ENCODE peak calls at places on chromosomes 2 and 18, in ten cellular contexts. L is GM23338, H is AG04450, B is fibroblast of mammary gland, F is cardiac muscle cell, W is pancreas, P is hepatocyte, I is GM12865, J is heart left ventricle, Q is brain microvascular endothelial cell. T is an unnamed sample.

GRCh38 chr2:9231291-9232165 is 24.9 kb downstream of the ASAP2 start:
- DNase-seq in W (no peak), B (no peak), P (no peak), I (no peak), Q (no peak), L (no peak), H (no peak), F (no peak), J (no peak), T (no peak)

GRCh38 chr2:212686285-212686895 is 147.8 kb upstream of the ERBB4 start:
- DNase-seq in F (peak), Q (peak), B (peak), P (peak), H (peak), I (peak), L (peak), J (peak), W (peak), T (peak)

GRCh38 chr2:187500585-187501359 is 52.7 kb upstream of the CALCRL start:
- DNase-seq in B (peak), Q (peak), F (peak), P (peak), W (no peak), J (no peak), L (peak), I (peak), H (peak), T (no peak)

GRCh38 chr2:144942516-144943256 is 422.8 kb upstream of the ZEB2 start:
- DNase-seq in J (no peak), Q (peak), F (no peak), P (peak), L (no peak), H (no peak), B (peak), W (no peak), I (no peak), T (no peak)

GRCh38 chr2:128664499-128664971 is 345.9 kb upstream of the HS6ST1 start:
- DNase-seq in H (no peak), Q (no peak), J (no peak), P (no peak), L (peak), F (no peak), I (no peak), W (no peak), B (no peak), T (no peak)

GRCh38 chr2:98803747-98804650 is 73.1 kb upstream of the MGAT4A start:
- DNase-seq in I (no peak), H (no peak), W (peak), P (no peak), B (no peak), J (no peak), Q (no peak), F (no peak), L (no peak), T (no peak)

GRCh38 chr2:42036413-42036812 is 11.4 kb upstream of the PKDCC start:
- DNase-seq in Q (no peak), L (no peak), F (no peak), I (no peak), W (no peak), B (no peak), H (no peak), P (no peak), J (no peak), T (no peak)

GRCh38 chr18:58360324-58360723 is 268.6 kb downstream of the ALPK2 start:
- DNase-seq in H (no peak), W (no peak), J (no peak), I (no peak), L (no peak), F (no peak), Q (no peak), P (no peak), B (no peak), T (no peak)

GRCh38 chr18:11034816-11035215 is 114.6 kb downstream of the PIEZO2 start:
- DNase-seq in I (peak), P (no peak), J (no peak), W (no peak), H (no peak), L (no peak), F (no peak), Q (no peak), B (peak), T (no peak)

GRCh38 chr2:224036731-224037376 is 2.2 kb downstream of the SERPINE2 start:
- DNase-seq in J (no peak), W (no peak), B (peak), F (no peak), P (no peak), H (no peak), I (no peak), L (no peak), Q (no peak), T (no peak)

GRCh38 chr2:64326578-64327050 is 127.3 kb upstream of the LGALSL start:
- DNase-seq in W (no peak), H (no peak), L (no peak), F (no peak), Q (no peak), P (no peak), J (no peak), B (no peak), I (no peak), T (no peak)

GRCh38 chr18:62499263-62499650 is 23.6 kb upstream of the ZCCHC2 start:
- DNase-seq in I (no peak), Q (no peak), J (no peak), F (peak), L (no peak), W (no peak), B (no peak), H (no peak), P (no peak), T (no peak)

GRCh38 chr2:223081789-223082188 is 29.8 kb downstream of the KCNE4 start:
- DNase-seq in I (no peak), J (no peak), L (no peak), Q (no peak), B (peak), H (no peak), W (no peak), F (no peak), P (no peak), T (no peak)

GRCh38 chr2:31023550-31023949 is 114.7 kb downstream of the GALNT14 start:
- DNase-seq in F (no peak), H (no peak), L (no peak), W (no peak), P (no peak), I (no peak), Q (no peak), J (no peak), B (no peak), T (no peak)

GRCh38 chr2:223027442-223027841 is 24.5 kb upstream of the KCNE4 start:
- DNase-seq in P (peak), W (peak), J (no peak), H (no peak), L (no peak), I (no peak), Q (peak), B (peak), F (no peak), T (no peak)

GRCh38 chr2:705971-706511 is 28.8 kb upstream of the TMEM18 start:
- DNase-seq in P (no peak), L (no peak), H (no peak), Q (no peak), B (no peak), W (no peak), F (no peak), I (peak), J (no peak), T (no peak)

GRCh38 chr2:28447943-28448737 is 47.7 kb upstream of the PLB1 start:
- DNase-seq in L (no peak), Q (peak), B (peak), W (no peak), F (no peak), I (no peak), H (peak), J (no peak), P (no peak), T (no peak)

GRCh38 chr2:144660518-144661316 is 140.8 kb upstream of the ZEB2 start:
- DNase-seq in P (no peak), J (no peak), B (peak), F (no peak), H (no peak), Q (peak), I (no peak), L (no peak), W (no peak), T (no peak)

GRCh38 chr2:3071645-3072044 is 306.0 kb downstream of the EIPR1 start:
- DNase-seq in H (no peak), J (no peak), P (no peak), W (no peak), Q (no peak), L (no peak), I (no peak), F (no peak), B (no peak), T (no peak)

GRCh38 chr2:166240387-166241313 is 112.8 kb upstream of the SCN1A start:
- DNase-seq in W (no peak), H (no peak), L (no peak), F (no peak), J (no peak), I (no peak), Q (no peak), P (no peak), B (peak), T (no peak)

GRCh38 chr2:73759287-73759764 is 20.6 kb downstream of the DUSP11 start:
- DNase-seq in H (no peak), Q (peak), W (no peak), I (no peak), B (peak), J (peak), P (no peak), L (no peak), F (peak), T (peak)

GRCh38 chr2:43123981-43124666 is 102.3 kb downstream of the ZFP36L2 start:
- DNase-seq in Q (no peak), B (no peak), J (no peak), P (no peak), W (no peak), F (no peak), I (no peak), L (no peak), H (no peak), T (no peak)

GRCh38 chr2:237170017-237170416 is 84.3 kb downstream of the COPS8 start:
- DNase-seq in W (no peak), F (no peak), P (no peak), J (no peak), I (no peak), B (peak), H (no peak), L (no peak), Q (no peak), T (no peak)

GRCh38 chr2:155733091-155733870 is 599.2 kb downstream of the NR4A2 start:
- DNase-seq in F (no peak), Q (no peak), B (no peak), W (no peak), H (no peak), J (no peak), I (no peak), P (no peak), L (no peak), T (no peak)

GRCh38 chr2:36287363-36288275 is 68.0 kb upstream of the CRIM1 start:
- DNase-seq in Q (peak), P (no peak), B (peak), J (no peak), W (no peak), L (no peak), H (peak), I (no peak), F (no peak), T (no peak)

GRCh38 chr2:158743899-158744298 is 51.2 kb upstream of the DAPL1 start:
- DNase-seq in I (no peak), F (no peak), Q (no peak), J (no peak), L (no peak), B (no peak), H (no peak), W (no peak), P (no peak), T (no peak)

GRCh38 chr2:2192385-2192957 is 138.6 kb downstream of the MYT1L start:
- DNase-seq in L (no peak), Q (no peak), I (no peak), H (no peak), B (no peak), J (no peak), F (no peak), W (no peak), P (no peak), T (no peak)

GRCh38 chr2:240800241-240800640 is 19.8 kb downstream of the KIF1A start:
- DNase-seq in J (peak), L (no peak), B (no peak), P (no peak), Q (no peak), I (no peak), W (no peak), F (no peak), H (no peak), T (no peak)

GRCh38 chr2:28488858-28489575 is 6.8 kb upstream of the PLB1 start:
- DNase-seq in Q (no peak), B (no peak), P (no peak), F (no peak), W (no peak), H (no peak), I (no peak), L (peak), J (no peak), T (no peak)

GRCh38 chr2:237866119-237866621 is 6.7 kb downstream of the RAMP1 start:
- DNase-seq in I (no peak), F (no peak), Q (peak), H (no peak), P (peak), B (peak), L (no peak), J (no peak), W (no peak), T (no peak)

GRCh38 chr2:235692671-235693171 is 198.9 kb downstream of the AGAP1 start:
- DNase-seq in J (no peak), P (no peak), H (no peak), L (no peak), Q (no peak), B (no peak), I (no peak), W (no peak), F (no peak), T (no peak)

GRCh38 chr2:228545749-228546148 is 364.3 kb upstream of the SPHKAP start:
- DNase-seq in W (no peak), L (no peak), J (no peak), I (no peak), Q (no peak), P (no peak), F (peak), H (no peak), B (no peak), T (no peak)

GRCh38 chr2:66555076-66555475 is 120.2 kb downstream of the MEIS1 start:
- DNase-seq in Q (no peak), L (no peak), I (no peak), H (no peak), P (no peak), F (no peak), W (no peak), J (no peak), B (peak), T (no peak)

GRCh38 chr18:66874375-66874774 is 270.5 kb upstream of the CDH19 start:
- DNase-seq in P (no peak), F (no peak), W (no peak), B (no peak), H (no peak), Q (no peak), I (no peak), J (no peak), L (no peak), T (no peak)

GRCh38 chr2:232875256-232876070 is 5.4 kb downstream of the SNORC start:
- DNase-seq in J (no peak), Q (no peak), B (no peak), P (peak), H (no peak), L (peak), W (no peak), F (peak), I (no peak), T (no peak)

GRCh38 chr18:52312321-52312720 is 27.7 kb upstream of the DCC start:
- DNase-seq in P (no peak), B (no peak), H (no peak), F (no peak), Q (no peak), L (no peak), W (no peak), J (no peak), I (no peak), T (no peak)
- TF ChIP-seq CTCF in P (no peak), B (no peak), H (no peak), F (no peak), Q (no peak), L (no peak), W (no peak), J (no peak), I (no peak), T (no peak)

GRCh38 chr18:44909191-44909719 is 228.6 kb downstream of the SETBP1 start:
- DNase-seq in J (no peak), H (no peak), B (peak), P (peak), W (no peak), Q (peak), L (no peak), I (peak), F (no peak), T (peak)
- H3K4me3 ChIP-seq in J (no peak), H (no peak), B (no peak), P (no peak), W (no peak), Q (no peak), L (no peak), I (no peak), F (no peak), T (no peak)

GRCh38 chr18:76435321-76435989 is 59.6 kb downstream of the ZNF516 start:
- DNase-seq in F (no peak), Q (no peak), L (peak), H (no peak), B (no peak), P (no peak), J (no peak), I (no peak), W (no peak), T (no peak)
- TF ChIP-seq CTCF in F (no peak), Q (peak), L (peak), H (no peak), B (peak), P (no peak), J (no peak), I (no peak), W (no peak), T (no peak)

DNA sequence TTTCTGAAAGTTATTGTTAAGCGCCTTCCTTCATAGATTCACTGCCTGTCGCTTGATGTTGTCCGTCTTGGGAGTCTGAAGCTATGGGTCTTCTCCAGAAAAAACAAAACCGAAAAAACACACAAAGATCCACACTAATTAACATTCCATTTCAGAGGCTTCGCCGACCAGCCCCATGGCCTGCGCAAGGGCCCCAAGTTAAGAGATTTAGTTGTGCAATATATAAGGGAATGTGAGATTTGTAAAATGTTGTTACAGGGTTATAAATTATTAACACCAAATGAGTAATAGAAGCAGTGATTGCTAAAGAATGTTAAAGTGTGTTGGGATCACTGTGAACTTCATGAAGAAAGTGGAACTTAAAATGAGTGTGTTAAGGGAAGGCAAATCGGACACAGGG is 827 bp downstream of the CFAP221 start:
- DNase-seq in B (peak), P (no peak), Q (no peak), W (no peak), I (no peak), F (no peak), H (no peak), L (no peak), J (no peak), T (no peak)
- H3K4me3 ChIP-seq in B (no peak), P (no peak), Q (no peak), W (peak), I (no peak), F (peak), H (no peak), L (peak), J (no peak), T (no peak)

GRCh38 chr2:19351499-19351898 is 6.9 kb downstream of the OSR1 start:
- DNase-seq in B (no peak), I (no peak), F (no peak), Q (no peak), H (no peak), W (no peak), P (no peak), J (no peak), L (peak), T (no peak)

GRCh38 chr2:19351914-19352697 is 6.3 kb downstream of the OSR1 start:
- DNase-seq in H (no peak), Q (no peak), I (no peak), P (no peak), J (no peak), W (no peak), F (no peak), L (peak), B (no peak), T (no peak)

GRCh38 chr2:19348692-19349091 is 9.7 kb downstream of the OSR1 start:
- DNase-seq in H (no peak), L (no peak), I (no peak), P (no peak), J (no peak), Q (no peak), B (no peak), W (no peak), F (no peak), T (no peak)

GRCh38 chr2:19350678-19351401 is 7.6 kb downstream of the OSR1 start:
- DNase-seq in Q (no peak), H (no peak), L (no peak), J (no peak), P (no peak), W (no peak), F (no peak), I (no peak), B (no peak), T (no peak)

GRCh38 chr2:19349911-19350677 is 8.3 kb downstream of the OSR1 start:
- DNase-seq in W (peak), L (peak), Q (peak), B (no peak), F (peak), J (no peak), I (peak), P (peak), H (no peak), T (peak)
- TF ChIP-seq CTCF in W (peak), L (peak), Q (peak), B (peak), F (peak), J (peak), I (peak), P (peak), H (peak), T (peak)

DNA sequence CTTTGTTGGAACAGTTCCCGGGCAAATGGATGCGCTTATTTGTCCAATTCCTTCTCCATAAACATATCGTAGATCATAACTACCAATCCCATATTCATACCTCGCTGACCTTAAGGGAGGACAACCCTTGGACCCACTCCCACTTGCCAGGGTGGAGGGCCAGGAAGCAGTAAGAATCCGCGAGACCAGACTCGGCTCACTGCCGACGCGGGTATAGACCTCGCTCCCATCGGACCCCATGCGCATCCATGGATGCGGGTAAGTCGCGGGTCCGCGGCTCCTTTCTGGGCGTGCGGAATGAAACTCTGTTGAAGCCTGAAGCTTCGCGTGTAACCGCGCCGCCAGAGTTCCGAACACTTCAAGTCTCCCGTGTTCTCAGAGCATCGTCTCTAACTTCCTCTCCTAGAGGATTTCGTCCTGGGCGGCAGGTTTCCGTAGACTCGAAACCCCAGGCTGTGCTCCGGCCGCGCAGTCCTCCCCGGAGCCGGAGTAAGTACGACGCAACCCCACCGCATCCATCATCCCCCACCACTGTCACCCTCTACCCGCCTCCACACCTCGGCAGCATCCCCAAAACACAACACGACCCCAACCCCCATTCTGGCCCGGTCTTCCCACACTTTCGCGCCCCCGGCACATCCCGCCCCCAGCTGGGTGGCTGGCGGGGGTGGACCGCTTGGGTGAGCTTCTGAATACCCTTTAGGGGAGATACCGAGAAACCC is 1.0 kb downstream of the DSC3 start:
- DNase-seq in L (peak), I (no peak), W (no peak), P (peak), B (no peak), Q (no peak), F (peak), H (no peak), J (no peak), T (no peak)
- H3K4me3 ChIP-seq in L (peak), I (no peak), W (no peak), P (peak), B (no peak), Q (peak), F (peak), H (no peak), J (peak), T (no peak)